ENCODE peak calls at places on chromosomes 16 and 17, in eight cellular contexts. U, Q, L, V, R, G, N and Z are unnamed samples. For H3K4me1, the result is how much of the 10 kb centered on the place peaks cover.

GRCh38 chr17:79362996-79363305 is 247.9 kb downstream of the RBFOX3 start:
- DNase-seq in V (no peak), L (no peak), G (no peak), Q (no peak), U (no peak), N (no peak), R (no peak), Z (no peak)

GRCh38 chr17:75047398-75048098 is 523 bp downstream of the KCTD2 start:
- DNase-seq in L (peak), G (peak), Q (peak), U (peak), N (peak), V (no peak), R (peak), Z (no peak)

GRCh38 chr16:1543085-1543896 is 9.8 kb downstream of the TMEM204 start:
- DNase-seq in V (peak), Q (peak), N (peak), U (peak), R (peak), L (peak), G (peak), Z (peak)

GRCh38 chr16:4011940-4012629 is 104.2 kb downstream of the ADCY9 start:
- DNase-seq in N (no peak), R (peak), V (no peak), U (no peak), Q (no peak), L (no peak), G (no peak), Z (no peak)

GRCh38 chr16:51767564-51767963 is 616.5 kb upstream of the SALL1 start:
- DNase-seq in Q (no peak), N (no peak), R (no peak), G (no peak), L (no peak), U (no peak), V (no peak), Z (no peak)

GRCh38 chr17:60060474-60060873 is 18.2 kb downstream of the HEATR6 start:
- DNase-seq in N (no peak), V (no peak), G (no peak), R (no peak), U (no peak), L (no peak), Q (no peak), Z (no peak)

GRCh38 chr16:86718118-86718517 is 139.8 kb downstream of the FOXL1 start:
- DNase-seq in L (no peak), U (no peak), G (no peak), R (no peak), Q (no peak), N (no peak), V (no peak), Z (peak)

GRCh38 chr17:2634361-2634960 is 41.0 kb downstream of the PAFAH1B1 start:
- DNase-seq in V (peak), G (no peak), L (no peak), R (peak), Q (peak), U (no peak), N (no peak), Z (peak)

GRCh38 chr16:2790631-2791030 is 3.3 kb upstream of the PRSS33 start:
- DNase-seq in V (no peak), G (no peak), R (no peak), Q (no peak), N (no peak), L (no peak), U (no peak), Z (no peak)

GRCh38 chr17:60161598-60162330 is 12.0 kb downstream of the CA4 start:
- DNase-seq in L (no peak), V (no peak), N (no peak), U (no peak), R (no peak), G (peak), Q (no peak), Z (no peak)

GRCh38 chr17:74792586-74792985 is 16.4 kb upstream of the NAT9 start:
- DNase-seq in U (no peak), N (no peak), G (no peak), L (no peak), R (no peak), V (no peak), Q (no peak), Z (no peak)

GRCh38 chr16:70757183-70757582 is 43.8 kb downstream of the VAC14 start:
- DNase-seq in R (no peak), G (peak), V (no peak), N (no peak), L (no peak), U (no peak), Q (no peak), Z (no peak)

GRCh38 chr16:77171750-77172635 is 19.0 kb upstream of the MON1B start:
- DNase-seq in G (peak), V (peak), N (peak), L (no peak), R (peak), Q (no peak), U (no peak), Z (peak)

GRCh38 chr16:11200523-11201063 is 55.4 kb downstream of the SOCS1 start:
- DNase-seq in L (no peak), U (no peak), R (no peak), G (peak), V (peak), Q (no peak), N (no peak), Z (no peak)

GRCh38 chr16:11319529-11320146 is 25.6 kb upstream of the RMI2 start:
- DNase-seq in V (no peak), Q (no peak), U (no peak), R (peak), G (no peak), L (no peak), N (no peak), Z (no peak)

GRCh38 chr17:83192161-83192788 is 112.9 kb downstream of the METRNL start:
- DNase-seq in N (no peak), V (no peak), G (no peak), Q (peak), U (peak), L (peak), R (no peak), Z (no peak)

GRCh38 chr17:45046536-45047125 is 4.8 kb downstream of the DCAKD start:
- DNase-seq in G (no peak), V (no peak), R (no peak), L (no peak), U (no peak), Q (no peak), N (no peak), Z (peak)

GRCh38 chr16:55542459-55543082 is 23.9 kb upstream of the CAPNS2 start:
- DNase-seq in G (no peak), V (peak), L (no peak), Q (no peak), U (no peak), N (peak), R (no peak), Z (no peak)

GRCh38 chr17:30519166-30519565 is 42.0 kb downstream of the GOSR1 start:
- DNase-seq in G (no peak), N (peak), U (no peak), Q (no peak), V (no peak), R (no peak), L (no peak), Z (no peak)

GRCh38 chr17:39094607-39095308 is 56.7 kb downstream of the PLXDC1 start:
- DNase-seq in N (no peak), R (peak), U (no peak), L (no peak), G (no peak), Q (peak), V (peak), Z (no peak)

GRCh38 chr17:10754109-10754508 is 24.3 kb upstream of the TMEM220 start:
- DNase-seq in L (no peak), R (peak), G (peak), Q (peak), U (no peak), N (peak), V (no peak), Z (no peak)

GRCh38 chr16:19066988-19067348 is 446 bp upstream of the COQ7 start:
- DNase-seq in V (no peak), N (no peak), U (no peak), L (no peak), G (no peak), R (no peak), Q (no peak), Z (no peak)

GRCh38 chr17:63647065-63647725 is 25.0 kb downstream of the MAP3K3 start:
- DNase-seq in R (no peak), V (peak), Q (no peak), U (no peak), L (no peak), N (peak), G (no peak), Z (peak)

GRCh38 chr16:84246679-84247077 is 6.9 kb upstream of the KCNG4 start:
- DNase-seq in R (no peak), V (no peak), L (no peak), G (no peak), N (no peak), Q (no peak), U (no peak), Z (no peak)

GRCh38 chr16:22672830-22673210 is 141.1 kb upstream of the HS3ST2 start:
- DNase-seq in N (no peak), L (peak), U (no peak), V (no peak), G (no peak), Q (no peak), R (no peak), Z (no peak)

GRCh38 chr17:13194887-13195286 is 177.1 kb upstream of the ELAC2 start:
- DNase-seq in G (no peak), Q (no peak), L (no peak), R (no peak), N (no peak), V (no peak), U (no peak), Z (no peak)

GRCh38 chr16:47732806-47733150 is 271.6 kb downstream of the PHKB start:
- DNase-seq in U (no peak), Q (no peak), N (peak), R (no peak), L (no peak), G (no peak), V (peak), Z (peak)

GRCh38 chr17:81821603-81822311 is 11.3 kb downstream of the MCRIP1 start:
- DNase-seq in Q (peak), L (peak), U (peak), R (peak), G (no peak), N (peak), V (no peak), Z (peak)

GRCh38 chr16:88370365-88370764 is 12.4 kb upstream of the ZNF469 start:
- DNase-seq in U (no peak), R (no peak), V (no peak), N (no peak), L (peak), G (no peak), Q (no peak), Z (no peak)

GRCh38 chr16:69057400-69058378 is 47.8 kb upstream of the HAS3 start:
- DNase-seq in L (no peak), R (no peak), Q (no peak), U (no peak), V (peak), G (no peak), N (peak), Z (peak)

GRCh38 chr16:4053663-4054479 is 62.4 kb downstream of the ADCY9 start:
- DNase-seq in V (peak), U (peak), Q (peak), R (no peak), L (peak), N (peak), G (no peak), Z (peak)

GRCh38 chr16:88923926-88924833 is 52.8 kb downstream of the CBFA2T3 start:
- DNase-seq in N (no peak), V (no peak), Q (no peak), U (no peak), L (no peak), G (peak), R (no peak), Z (no peak)

GRCh38 chr17:32723310-32723955 is 153.5 kb downstream of the MYO1D start:
- DNase-seq in G (no peak), Q (no peak), R (no peak), V (no peak), U (peak), L (no peak), N (peak), Z (no peak)

GRCh38 chr16:87578531-87578930 is 23.8 kb upstream of the JPH3 start:
- DNase-seq in G (no peak), R (no peak), Q (no peak), U (no peak), L (no peak), N (no peak), V (no peak), Z (no peak)

GRCh38 chr17:80034977-80035686 is 540 bp downstream of the TBC1D16 start:
- DNase-seq in G (peak), N (peak), Q (peak), V (peak), U (no peak), L (no peak), R (peak), Z (no peak)

GRCh38 chr17:77145209-77145608 is 4.4 kb downstream of the SEC14L1 start:
- DNase-seq in L (no peak), Q (no peak), N (no peak), G (no peak), R (no peak), V (no peak), U (no peak), Z (no peak)
- H3K27ac ChIP-seq in L (peak), Q (peak), N (peak), G (no peak), R (peak), V (peak), U (peak), Z (no peak)

DNA sequence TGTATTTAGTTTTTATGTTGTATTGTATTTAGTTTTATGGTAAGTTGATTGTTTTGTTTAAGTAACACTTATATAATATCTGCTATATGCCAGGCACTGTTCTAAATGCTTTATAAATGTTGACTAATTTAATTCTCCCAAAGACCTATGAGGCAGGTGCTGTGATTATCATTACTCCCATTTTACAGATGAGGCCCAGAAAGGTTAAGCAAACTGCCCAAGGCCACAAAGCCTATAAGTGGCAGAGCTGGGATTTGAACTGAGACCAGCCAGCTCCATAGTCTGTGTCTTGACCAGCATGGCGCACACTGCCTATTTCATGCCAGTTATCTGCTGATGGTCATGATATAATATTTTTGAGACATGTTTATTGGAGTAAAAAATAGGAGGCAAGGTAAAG is 24.0 kb downstream of the IL21R start:
- DNase-seq in Q (no peak), V (no peak), L (no peak), R (no peak), G (no peak), U (no peak), N (no peak), Z (no peak)
- H3K4me1 ChIP-seq in Q (under half), V (under half), L (under half), R (under half), G (under half), U (under half), N (under half), Z (under half)

GRCh38 chr17:21033350-21033749 is 9.5 kb downstream of the USP22 start:
- DNase-seq in N (peak), R (no peak), L (no peak), G (no peak), Q (no peak), U (no peak), V (peak), Z (no peak)

GRCh38 chr17:21031756-21032396 is 10.9 kb downstream of the USP22 start:
- DNase-seq in G (no peak), N (no peak), Q (no peak), L (no peak), U (no peak), R (no peak), V (no peak), Z (no peak)

GRCh38 chr17:21036361-21036881 is 6.4 kb downstream of the USP22 start:
- DNase-seq in Q (no peak), N (peak), V (peak), R (no peak), G (no peak), U (no peak), L (no peak), Z (peak)

GRCh38 chr17:21037117-21037803 is 5.6 kb downstream of the USP22 start:
- DNase-seq in N (no peak), G (no peak), L (no peak), Q (no peak), U (no peak), R (no peak), V (no peak), Z (no peak)

DNA sequence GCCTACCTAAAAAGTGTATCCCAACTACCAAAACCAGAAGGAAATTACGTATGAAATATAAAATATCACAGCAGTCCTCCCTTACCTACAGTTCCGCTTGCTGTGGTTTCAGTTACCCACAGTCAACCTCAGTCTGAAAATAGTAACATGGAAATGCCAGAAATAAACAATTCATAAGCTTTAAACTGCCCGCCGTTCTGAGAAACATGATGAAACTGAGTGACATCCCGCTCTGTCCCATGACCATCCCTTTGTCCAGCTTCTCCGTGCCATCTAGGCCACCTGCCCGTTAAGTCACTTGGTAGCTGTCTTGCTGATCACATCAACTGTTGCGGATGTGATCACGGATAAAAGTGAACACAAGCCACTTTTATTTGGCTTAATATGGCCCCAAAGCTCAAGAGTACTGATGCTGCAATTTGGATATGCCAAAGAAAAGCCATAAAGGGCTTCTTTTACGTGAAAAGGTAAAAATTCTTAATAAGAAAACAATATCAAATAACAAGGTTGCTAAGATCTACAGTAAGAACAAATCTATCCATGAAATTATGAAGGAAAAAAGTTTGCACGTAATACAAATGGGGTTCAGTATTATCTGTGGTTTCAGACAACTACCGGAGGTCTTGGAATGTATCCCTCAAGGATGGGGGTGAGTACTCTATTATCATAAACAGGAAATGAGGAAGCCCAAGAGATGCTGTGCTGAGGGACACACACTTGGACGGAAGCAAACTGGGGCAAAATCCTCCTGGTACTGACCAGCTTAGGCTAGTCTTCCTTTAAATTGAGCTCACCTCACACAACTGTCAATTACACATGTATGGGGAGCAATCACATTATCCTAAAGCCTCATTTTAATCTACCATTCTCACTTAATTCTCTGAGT is 8.2 kb downstream of the USP22 start:
- DNase-seq in G (no peak), V (no peak), Q (no peak), U (no peak), R (peak), N (peak), L (no peak), Z (no peak)
- H3K27ac ChIP-seq in G (no peak), V (peak), Q (peak), U (peak), R (peak), N (peak), L (peak), Z (no peak)

GRCh38 chr16:67461600-67462278 is 19.2 kb downstream of the ATP6V0D1 start:
- DNase-seq in U (no peak), R (peak), Q (peak), N (no peak), L (no peak), G (no peak), V (no peak), Z (no peak)
- H3K4me1 ChIP-seq in U (half or more), R (under half), Q (half or more), N (under half), L (half or more), G (under half), V (under half), Z (under half)

GRCh38 chr17:42853597-42853967 is 2.6 kb downstream of the AOC3 start:
- DNase-seq in N (no peak), L (peak), Q (peak), V (no peak), U (no peak), G (no peak), R (no peak), Z (no peak)

GRCh38 chr17:42853968-42854790 is 3.2 kb downstream of the AOC3 start:
- DNase-seq in V (no peak), U (no peak), Q (no peak), N (no peak), L (peak), G (no peak), R (no peak), Z (no peak)

GRCh38 chr17:42857389-42857788 is 6.4 kb downstream of the AOC3 start:
- DNase-seq in L (peak), Q (no peak), V (no peak), U (no peak), G (peak), N (no peak), R (no peak), Z (no peak)

GRCh38 chr17:42853004-42853403 is 2.0 kb downstream of the AOC3 start:
- DNase-seq in V (no peak), Q (no peak), L (peak), R (no peak), U (no peak), N (no peak), G (no peak), Z (no peak)

DNA sequence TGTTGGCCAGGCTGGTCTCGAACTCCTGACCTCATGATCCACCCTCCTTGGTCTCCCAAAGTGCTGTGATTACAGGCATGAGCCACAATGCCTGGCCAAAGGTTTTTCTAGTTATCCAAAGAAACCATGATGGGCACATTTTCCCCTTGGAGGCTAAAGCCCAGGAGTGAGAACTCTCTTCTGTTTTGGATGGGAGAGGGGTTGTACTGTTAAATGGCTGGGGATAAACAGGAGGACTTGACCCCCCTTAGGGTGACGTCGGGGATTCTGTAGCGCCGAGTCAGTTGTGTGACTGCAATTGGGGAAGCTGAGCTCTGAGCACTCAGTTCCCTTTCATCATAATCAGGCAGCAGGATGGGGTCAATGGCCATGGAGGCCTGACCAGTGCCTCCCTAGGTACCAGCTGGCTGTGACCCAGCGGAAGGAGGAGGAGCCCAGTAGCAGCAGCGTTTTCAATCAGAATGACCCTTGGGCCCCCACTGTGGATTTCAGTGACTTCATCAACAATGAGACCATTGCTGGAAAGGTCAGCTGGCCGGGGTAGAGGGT is 4.1 kb downstream of the AOC3 start:
- DNase-seq in V (no peak), G (no peak), U (no peak), N (no peak), Q (no peak), R (no peak), L (peak), Z (no peak)
- H3K27ac ChIP-seq in V (no peak), G (no peak), U (no peak), N (no peak), Q (no peak), R (no peak), L (peak), Z (no peak)